ENCODE peak calls at places on chromosome 7, in four cellular contexts. I is left ventricle myocardium inferior, G is psoas muscle, M is HepG2. C is an unnamed sample.

GRCh38 chr7:16502303-16502702 is 24.3 kb upstream of the LRRC72 start:
- DNase-seq in I (no peak), M (no peak), G (no peak), C (no peak)

GRCh38 chr7:106393564-106393963 is 108.8 kb upstream of the NAMPT start:
- DNase-seq in I (no peak), G (no peak), M (no peak), C (no peak)

GRCh38 chr7:11193131-11193867 is 219.6 kb downstream of the PHF14 start:
- DNase-seq in G (peak; percentile 51), I (no peak), M (peak; percentile 13), C (peak; percentile 52)

GRCh38 chr7:44961844-44962482 is 16.9 kb downstream of the MYO1G start:
- DNase-seq in G (no peak), I (no peak), M (no peak), C (no peak)

GRCh38 chr7:25025218-25025671 is 45.3 kb upstream of the OSBPL3 start:
- DNase-seq in M (peak; percentile 96), I (no peak), G (no peak), C (no peak)

GRCh38 chr7:103637726-103638125 is 191.7 kb upstream of the SLC26A5 start:
- DNase-seq in G (no peak), M (no peak), I (no peak), C (no peak)

GRCh38 chr7:151141855-151142685 is 25.4 kb downstream of the GBX1 start:
- DNase-seq in M (no peak), G (peak; percentile 48), I (no peak), C (no peak)

GRCh38 chr7:106841896-106842390 is 23.1 kb upstream of the PIK3CG start:
- DNase-seq in I (no peak), M (no peak), G (no peak), C (no peak)

GRCh38 chr7:45080265-45080957 is 8.4 kb downstream of the NACAD start:
- DNase-seq in I (no peak), M (no peak), G (no peak), C (no peak)

GRCh38 chr7:3425087-3425486 is 124.0 kb downstream of the SDK1 start:
- DNase-seq in G (no peak), I (no peak), M (no peak), C (no peak)
- H3K27ac ChIP-seq in G (no peak overlapping the region), I (no peak overlapping the region), M (no peak overlapping the region), C (no peak overlapping the region)

DNA sequence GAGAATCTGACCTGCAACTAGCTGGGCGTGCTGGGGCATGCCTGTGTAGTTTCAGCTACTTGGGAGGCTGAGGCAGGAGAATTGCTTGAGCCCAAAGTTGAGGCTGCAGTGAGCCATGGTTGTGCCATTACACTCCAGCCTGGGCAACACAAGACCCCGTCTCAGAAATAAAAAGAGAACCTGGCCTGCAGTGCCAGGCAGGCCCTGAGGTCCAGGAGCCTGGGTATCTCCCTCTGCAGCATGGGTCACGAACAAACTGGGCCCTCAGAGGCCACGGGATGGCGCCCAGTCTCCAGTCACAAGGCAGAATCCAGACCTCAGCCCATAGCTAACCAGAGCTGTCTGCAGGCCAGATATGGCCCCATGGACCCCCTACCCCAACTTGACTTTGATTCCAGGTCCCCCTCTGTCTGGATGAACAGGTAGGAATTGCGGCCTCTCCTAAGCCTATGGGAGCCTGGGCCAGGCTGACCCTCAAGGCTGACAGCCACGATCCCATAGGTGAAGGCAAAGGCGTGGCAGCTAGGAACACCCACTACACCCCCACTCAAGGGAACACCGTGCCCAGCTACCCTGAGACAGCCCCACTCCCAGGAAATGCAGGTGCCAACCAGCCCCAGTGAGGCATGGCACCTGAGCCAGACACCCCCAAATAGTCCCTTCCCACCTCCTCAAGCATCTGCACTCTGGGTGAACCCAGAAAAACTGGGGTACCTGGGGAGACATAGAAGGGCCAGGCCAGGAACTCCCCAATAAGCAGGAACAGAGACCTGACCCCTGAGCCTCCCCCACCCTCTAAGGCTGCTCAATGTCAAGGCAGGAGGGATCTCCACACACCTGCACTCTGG is 102.8 kb upstream of the TNRC18 start:
- DNase-seq in G (peak; percentile 75), M (peak; percentile 57), I (peak; percentile 59), C (no peak)
- TF ChIP-seq CTCF in G (no peak), M (peak; percentile 70), I (peak; percentile 36), C (no peak)

GRCh38 chr7:158737064-158737695 is 32.6 kb upstream of the NCAPG2 start:
- DNase-seq in I (no peak), M (no peak), G (no peak), C (no peak)
- H3K36me3 ChIP-seq in I (peaks cover 97% of the 10 kb centered on the region), M (peaks cover 60% of the 10 kb centered on the region), G (peaks cover 99% of the 10 kb centered on the region), C (peaks cover 84% of the 10 kb centered on the region)

DNA sequence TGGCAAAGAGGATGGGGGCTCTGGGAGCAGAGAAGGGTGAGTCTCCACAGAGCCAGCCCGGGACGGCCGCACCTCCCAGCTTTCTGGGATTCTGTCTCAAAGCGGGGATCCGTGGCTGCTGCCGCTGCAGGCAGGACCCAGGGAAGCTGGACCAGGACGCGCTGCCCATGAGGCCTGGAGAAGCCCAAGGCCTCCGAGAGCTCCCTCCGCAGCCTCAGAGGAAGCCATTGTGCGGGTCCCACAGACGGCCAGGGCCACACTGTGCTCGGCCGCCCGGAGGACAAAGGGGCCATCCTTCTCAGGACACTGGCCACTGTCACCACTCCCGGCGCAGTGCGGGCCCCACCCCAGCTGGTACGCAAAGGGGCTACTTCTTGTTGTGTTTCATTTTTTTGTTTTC is 79.3 kb upstream of the PDGFA start:
- DNase-seq in G (no peak), I (no peak), M (no peak), C (peak; percentile 45)
- H3K27ac ChIP-seq in G (no peak overlapping the region), I (no peak overlapping the region), M (no peak overlapping the region), C (no peak overlapping the region)